ENCODE peak calls at places on chromosomes 12 and 14, in seven cellular contexts. One of them, this sample, is unnamed.
A peak's percentile ranks its signal among the peaks of the same experiment; 100 is the strongest.

GRCh38 chr12:63400746-63401145 is 249.7 kb upstream of the AVPR1A start:
- DNase-seq in transverse colon: no peak
- DNase-seq in iPS DF 6.9: no peak
- DNase-seq in memory B cell: no peak
- DNase-seq in nephron progenitor cell: no peak
- DNase-seq in brain microvascular endothelial cell: peak; percentile 70
- DNase-seq in SK-MEL-5: no peak
- DNase-seq in this sample: no peak

GRCh38 chr12:57888407-57889157 is 42.1 kb upstream of the CTDSP2 start:
- DNase-seq in nephron progenitor cell: no peak
- DNase-seq in memory B cell: no peak
- DNase-seq in SK-MEL-5: peak; percentile 46
- DNase-seq in iPS DF 6.9: no peak
- DNase-seq in brain microvascular endothelial cell: peak; percentile 30
- DNase-seq in transverse colon: peak; percentile 83
- DNase-seq in this sample: peak; percentile 93

GRCh38 chr14:106831322-106831720 is 1304.9 kb downstream of the TMEM121 start:
- DNase-seq in nephron progenitor cell: peak; percentile 4
- DNase-seq in brain microvascular endothelial cell: no peak
- DNase-seq in transverse colon: peak; percentile 66
- DNase-seq in iPS DF 6.9: no peak
- DNase-seq in memory B cell: peak; percentile 81
- DNase-seq in SK-MEL-5: peak; percentile 24
- DNase-seq in this sample: no peak

GRCh38 chr12:93197067-93197593 is 180.6 kb upstream of the NUDT4 start:
- DNase-seq in iPS DF 6.9: no peak
- DNase-seq in memory B cell: no peak
- DNase-seq in brain microvascular endothelial cell: no peak
- DNase-seq in nephron progenitor cell: no peak
- DNase-seq in SK-MEL-5: peak; percentile 31
- DNase-seq in transverse colon: no peak
- DNase-seq in this sample: no peak

GRCh38 chr12:92021665-92022033 is 124.0 kb downstream of the BTG1 start:
- DNase-seq in iPS DF 6.9: peak; percentile 25
- DNase-seq in transverse colon: no peak
- DNase-seq in nephron progenitor cell: peak; percentile 43
- DNase-seq in memory B cell: no peak
- DNase-seq in SK-MEL-5: peak; percentile 86
- DNase-seq in brain microvascular endothelial cell: no peak
- DNase-seq in this sample: no peak

GRCh38 chr12:32470936-32471335 is 71.6 kb downstream of the FGD4 start:
- DNase-seq in brain microvascular endothelial cell: no peak
- DNase-seq in transverse colon: no peak
- DNase-seq in SK-MEL-5: no peak
- DNase-seq in nephron progenitor cell: no peak
- DNase-seq in memory B cell: no peak
- DNase-seq in iPS DF 6.9: no peak
- DNase-seq in this sample: no peak

GRCh38 chr12:34286934-34287333 is 264.6 kb downstream of the ALG10 start:
- DNase-seq in SK-MEL-5: no peak
- DNase-seq in nephron progenitor cell: no peak
- DNase-seq in memory B cell: no peak
- DNase-seq in iPS DF 6.9: no peak
- DNase-seq in transverse colon: no peak
- DNase-seq in brain microvascular endothelial cell: no peak
- DNase-seq in this sample: no peak

GRCh38 chr14:101179691-101180211 is 276.2 kb upstream of the RTL1 start:
- DNase-seq in SK-MEL-5: no peak
- DNase-seq in memory B cell: no peak
- DNase-seq in transverse colon: no peak
- DNase-seq in nephron progenitor cell: no peak
- DNase-seq in brain microvascular endothelial cell: no peak
- DNase-seq in iPS DF 6.9: no peak
- DNase-seq in this sample: no peak

GRCh38 chr12:105920161-105920684 is 218.5 kb downstream of the NUAK1 start:
- DNase-seq in SK-MEL-5: no peak
- DNase-seq in brain microvascular endothelial cell: no peak
- DNase-seq in nephron progenitor cell: no peak
- DNase-seq in transverse colon: no peak
- DNase-seq in memory B cell: no peak
- DNase-seq in iPS DF 6.9: no peak
- DNase-seq in this sample: no peak

GRCh38 chr12:53274445-53274844 is 6.3 kb downstream of the ESPL1 start:
- DNase-seq in brain microvascular endothelial cell: no peak
- DNase-seq in transverse colon: no peak
- DNase-seq in memory B cell: no peak
- DNase-seq in SK-MEL-5: no peak
- DNase-seq in nephron progenitor cell: no peak
- DNase-seq in iPS DF 6.9: no peak
- DNase-seq in this sample: no peak

GRCh38 chr12:28563286-28563685 is 373.0 kb downstream of the CCDC91 start:
- DNase-seq in SK-MEL-5: no peak
- DNase-seq in memory B cell: no peak
- DNase-seq in nephron progenitor cell: no peak
- DNase-seq in brain microvascular endothelial cell: no peak
- DNase-seq in iPS DF 6.9: no peak
- DNase-seq in transverse colon: no peak
- DNase-seq in this sample: no peak

GRCh38 chr14:60981626-60982455 is 796 bp downstream of the SLC38A6 start:
- DNase-seq in memory B cell: no peak
- DNase-seq in iPS DF 6.9: no peak
- DNase-seq in brain microvascular endothelial cell: peak; percentile 74
- DNase-seq in transverse colon: no peak
- DNase-seq in nephron progenitor cell: no peak
- DNase-seq in SK-MEL-5: peak; percentile 57
- DNase-seq in this sample: peak; percentile 48

GRCh38 chr12:132143328-132144071 is 619 bp downstream of the DDX51 start:
- DNase-seq in iPS DF 6.9: no peak
- DNase-seq in brain microvascular endothelial cell: no peak
- DNase-seq in nephron progenitor cell: peak; percentile 50
- DNase-seq in SK-MEL-5: no peak
- DNase-seq in transverse colon: no peak
- DNase-seq in memory B cell: no peak
- DNase-seq in this sample: no peak

GRCh38 chr14:56745091-56745490 is 65.2 kb downstream of the OTX2 start:
- DNase-seq in nephron progenitor cell: no peak
- DNase-seq in transverse colon: no peak
- DNase-seq in SK-MEL-5: no peak
- DNase-seq in brain microvascular endothelial cell: no peak
- DNase-seq in iPS DF 6.9: no peak
- DNase-seq in memory B cell: no peak
- DNase-seq in this sample: no peak

GRCh38 chr14:106556665-106557289 is 1030.4 kb downstream of the TMEM121 start:
- DNase-seq in iPS DF 6.9: no peak
- DNase-seq in SK-MEL-5: peak; percentile 73
- DNase-seq in transverse colon: peak; percentile 73
- DNase-seq in brain microvascular endothelial cell: no peak
- DNase-seq in memory B cell: peak; percentile 89
- DNase-seq in nephron progenitor cell: no peak
- DNase-seq in this sample: peak; percentile 63

GRCh38 chr14:90641111-90642010 is 174.9 kb downstream of the TTC7B start:
- DNase-seq in nephron progenitor cell: no peak
- DNase-seq in transverse colon: no peak
- DNase-seq in memory B cell: no peak
- DNase-seq in iPS DF 6.9: no peak
- DNase-seq in SK-MEL-5: peak; percentile 10
- DNase-seq in brain microvascular endothelial cell: no peak
- DNase-seq in this sample: no peak

GRCh38 chr12:120625557-120626419 is 14.6 kb upstream of the CABP1 start:
- DNase-seq in brain microvascular endothelial cell: no peak
- DNase-seq in nephron progenitor cell: no peak
- DNase-seq in memory B cell: no peak
- DNase-seq in transverse colon: no peak
- DNase-seq in SK-MEL-5: no peak
- DNase-seq in iPS DF 6.9: no peak
- DNase-seq in this sample: no peak

GRCh38 chr12:131783915-131784541 is 44.2 kb upstream of the MMP17 start:
- DNase-seq in brain microvascular endothelial cell: peak; percentile 87
- DNase-seq in SK-MEL-5: peak; percentile 94
- DNase-seq in transverse colon: no peak
- DNase-seq in nephron progenitor cell: no peak
- DNase-seq in iPS DF 6.9: no peak
- DNase-seq in memory B cell: no peak
- DNase-seq in this sample: no peak

GRCh38 chr12:51417826-51418225 is 6.8 kb upstream of the SLC4A8 start:
- DNase-seq in nephron progenitor cell: no peak
- DNase-seq in iPS DF 6.9: no peak
- DNase-seq in transverse colon: no peak
- DNase-seq in SK-MEL-5: no peak
- DNase-seq in memory B cell: no peak
- DNase-seq in brain microvascular endothelial cell: no peak
- DNase-seq in this sample: no peak

GRCh38 chr14:88005050-88005481 is at the start of gene GPR65:
- DNase-seq in brain microvascular endothelial cell: no peak
- DNase-seq in SK-MEL-5: no peak
- DNase-seq in transverse colon: no peak
- DNase-seq in nephron progenitor cell: no peak
- DNase-seq in iPS DF 6.9: no peak
- DNase-seq in memory B cell: peak; percentile 23
- DNase-seq in this sample: no peak

GRCh38 chr12:111840831-111841230 is 1.2 kb upstream of the MAPKAPK5 start:
- DNase-seq in iPS DF 6.9: no peak
- DNase-seq in memory B cell: no peak
- DNase-seq in brain microvascular endothelial cell: no peak
- DNase-seq in transverse colon: peak; percentile 56
- DNase-seq in nephron progenitor cell: no peak
- DNase-seq in SK-MEL-5: no peak
- DNase-seq in this sample: no peak

GRCh38 chr12:104381721-104382480 is 74.8 kb upstream of the CHST11 start:
- DNase-seq in SK-MEL-5: peak; percentile 85
- DNase-seq in iPS DF 6.9: peak; percentile 85
- DNase-seq in brain microvascular endothelial cell: peak; percentile 73
- DNase-seq in memory B cell: peak; percentile 88
- DNase-seq in transverse colon: peak; percentile 82
- DNase-seq in nephron progenitor cell: peak; percentile 84
- DNase-seq in this sample: peak; percentile 83

GRCh38 chr14:94754391-94754942 is 15.4 kb downstream of the GSC start:
- DNase-seq in SK-MEL-5: no peak
- DNase-seq in nephron progenitor cell: no peak
- DNase-seq in iPS DF 6.9: no peak
- DNase-seq in memory B cell: no peak
- DNase-seq in transverse colon: no peak
- DNase-seq in brain microvascular endothelial cell: no peak
- DNase-seq in this sample: no peak

GRCh38 chr12:27703720-27704452 is 6.7 kb upstream of the MRPS35 start:
- DNase-seq in SK-MEL-5: peak; percentile 91
- DNase-seq in memory B cell: peak; percentile 52
- DNase-seq in brain microvascular endothelial cell: peak; percentile 88
- DNase-seq in iPS DF 6.9: peak; percentile 83
- DNase-seq in nephron progenitor cell: peak; percentile 71
- DNase-seq in transverse colon: peak; percentile 85
- DNase-seq in this sample: peak; percentile 58

GRCh38 chr12:98466970-98467369 is 48.4 kb upstream of the TMPO start:
- DNase-seq in transverse colon: no peak
- DNase-seq in memory B cell: no peak
- DNase-seq in SK-MEL-5: no peak
- DNase-seq in iPS DF 6.9: no peak
- DNase-seq in nephron progenitor cell: no peak
- DNase-seq in brain microvascular endothelial cell: no peak
- DNase-seq in this sample: no peak

GRCh38 chr12:108090107-108090899 is 38.8 kb upstream of the WSCD2 start:
- DNase-seq in brain microvascular endothelial cell: no peak
- DNase-seq in nephron progenitor cell: no peak
- DNase-seq in iPS DF 6.9: no peak
- DNase-seq in memory B cell: no peak
- DNase-seq in SK-MEL-5: peak; percentile 23
- DNase-seq in transverse colon: no peak
- DNase-seq in this sample: no peak

GRCh38 chr12:77979597-77980250 is 149.0 kb downstream of the NAV3 start:
- DNase-seq in SK-MEL-5: no peak
- DNase-seq in transverse colon: no peak
- DNase-seq in nephron progenitor cell: no peak
- DNase-seq in iPS DF 6.9: no peak
- DNase-seq in memory B cell: no peak
- DNase-seq in brain microvascular endothelial cell: no peak
- DNase-seq in this sample: no peak

GRCh38 chr12:20123465-20123864 is 244.9 kb upstream of the PDE3A start:
- DNase-seq in SK-MEL-5: no peak
- DNase-seq in brain microvascular endothelial cell: no peak
- DNase-seq in iPS DF 6.9: no peak
- DNase-seq in nephron progenitor cell: no peak
- DNase-seq in memory B cell: no peak
- DNase-seq in transverse colon: no peak
- DNase-seq in this sample: no peak

GRCh38 chr12:88388566-88389269 is 191.6 kb downstream of the KITLG start:
- DNase-seq in iPS DF 6.9: no peak
- DNase-seq in transverse colon: no peak
- DNase-seq in memory B cell: no peak
- DNase-seq in nephron progenitor cell: no peak
- DNase-seq in SK-MEL-5: no peak
- DNase-seq in brain microvascular endothelial cell: peak; percentile 75
- DNase-seq in this sample: no peak

GRCh38 chr14:29608861-29609260 is 318.8 kb downstream of the PRKD1 start:
- DNase-seq in iPS DF 6.9: no peak
- DNase-seq in memory B cell: no peak
- DNase-seq in nephron progenitor cell: no peak
- DNase-seq in SK-MEL-5: no peak
- DNase-seq in brain microvascular endothelial cell: no peak
- DNase-seq in transverse colon: no peak
- DNase-seq in this sample: no peak

GRCh38 chr12:104747956-104748355 is 210.1 kb downstream of the SLC41A2 start:
- DNase-seq in memory B cell: no peak
- DNase-seq in brain microvascular endothelial cell: no peak
- DNase-seq in iPS DF 6.9: no peak
- DNase-seq in SK-MEL-5: no peak
- DNase-seq in nephron progenitor cell: no peak
- DNase-seq in transverse colon: no peak
- DNase-seq in this sample: no peak

GRCh38 chr14:63164108-63164683 is 40.0 kb upstream of the RHOJ start:
- DNase-seq in nephron progenitor cell: no peak
- DNase-seq in iPS DF 6.9: no peak
- DNase-seq in SK-MEL-5: no peak
- DNase-seq in transverse colon: no peak
- DNase-seq in brain microvascular endothelial cell: peak; percentile 5
- DNase-seq in memory B cell: no peak
- DNase-seq in this sample: no peak

GRCh38 chr12:131242741-131243496 is 289.2 kb downstream of the ADGRD1 start:
- DNase-seq in brain microvascular endothelial cell: no peak
- DNase-seq in transverse colon: no peak
- DNase-seq in memory B cell: no peak
- DNase-seq in SK-MEL-5: peak; percentile 79
- DNase-seq in nephron progenitor cell: no peak
- DNase-seq in iPS DF 6.9: peak; percentile 48
- DNase-seq in this sample: no peak

GRCh38 chr14:21781543-21781942 is 107.9 kb upstream of the OR4E1 start:
- DNase-seq in memory B cell: no peak
- DNase-seq in iPS DF 6.9: no peak
- DNase-seq in transverse colon: no peak
- DNase-seq in SK-MEL-5: no peak
- DNase-seq in nephron progenitor cell: no peak
- DNase-seq in brain microvascular endothelial cell: no peak
- DNase-seq in this sample: no peak

GRCh38 chr12:57796996-57797395 is 14.4 kb downstream of the TSFM start:
- DNase-seq in iPS DF 6.9: no peak
- DNase-seq in memory B cell: no peak
- DNase-seq in nephron progenitor cell: no peak
- DNase-seq in transverse colon: no peak
- DNase-seq in brain microvascular endothelial cell: no peak
- DNase-seq in SK-MEL-5: no peak
- DNase-seq in this sample: no peak

GRCh38 chr14:64400829-64401459 is 12.8 kb downstream of the MTHFD1 start:
- DNase-seq in SK-MEL-5: no peak
- DNase-seq in memory B cell: no peak
- DNase-seq in brain microvascular endothelial cell: no peak
- DNase-seq in nephron progenitor cell: no peak
- DNase-seq in iPS DF 6.9: no peak
- DNase-seq in transverse colon: no peak
- DNase-seq in this sample: no peak